ENCODE peak calls at places on chromosome 18, in nine cellular contexts. I is body of pancreas; Y is stimulated activated naive CD4-positive, alpha-beta T cell; B is Right ventricle myocardium inferior; A is activated CD8-positive, alpha-beta memory T cell treated with anti-CD3 and anti-CD28 coated beads for 24 hours; P is stimulated activated CD8-positive, alpha-beta memory T cell treated with anti-CD3 and anti-CD28 coated beads, Interleukin-12 subunit alpha, Interleukin-12 subunit beta, amount 100 ng/mL, for 1 hour; O is astrocyte of the spinal cord; X is fibroblast of lung; Z is T-helper 1 cell. S is an unnamed sample.
A peak's percentile ranks its signal among the peaks of the same experiment; 100 is the strongest.

GRCh38 chr18:49582579-49582978 is 20.7 kb downstream of the LIPG start:
- DNase-seq in P (no peak), Z (no peak), Y (no peak), I (no peak), B (no peak), O (no peak), A (no peak), X (peak; percentile 85), S (no peak)

GRCh38 chr18:12842459-12843380 is 41.3 kb downstream of the PTPN2 start:
- DNase-seq in A (no peak), I (no peak), Y (no peak), X (no peak), B (no peak), Z (no peak), P (no peak), O (no peak), S (no peak)

GRCh38 chr18:8319798-8320477 is 289.3 kb upstream of the RAB12 start:
- DNase-seq in P (no peak), Z (no peak), X (no peak), O (no peak), I (no peak), B (no peak), Y (no peak), A (no peak), S (no peak)

GRCh38 chr18:75441921-75442320 is 14.4 kb upstream of the SMIM21 start:
- DNase-seq in Z (no peak), Y (no peak), X (no peak), I (no peak), B (no peak), A (no peak), P (no peak), O (peak; percentile 45), S (no peak)

GRCh38 chr18:79234438-79234837 is 161.3 kb upstream of the NFATC1 start:
- DNase-seq in I (no peak), B (no peak), Z (no peak), X (no peak), Y (no peak), A (no peak), P (no peak), O (no peak), S (no peak)

GRCh38 chr18:31206064-31206463 is 43.4 kb upstream of the DSC1 start:
- DNase-seq in O (no peak), A (no peak), Y (no peak), B (no peak), X (no peak), P (no peak), Z (no peak), I (no peak), S (no peak)

GRCh38 chr18:10490401-10491289 is 35.2 kb upstream of the NAPG start:
- DNase-seq in Y (peak; percentile 46), B (no peak), P (peak; percentile 5), I (peak; percentile 53), O (no peak), X (no peak), A (peak; percentile 73), Z (peak; percentile 32), S (no peak)

GRCh38 chr18:47929681-47930085 is 776 bp downstream of the SMAD2 start:
- DNase-seq in P (no peak), X (peak; percentile 61), B (no peak), A (no peak), Z (no peak), O (no peak), I (no peak), Y (no peak), S (peak; percentile 22)

GRCh38 chr18:23716966-23717365 is 27.7 kb downstream of the LAMA3 start:
- DNase-seq in A (no peak), O (no peak), Y (no peak), P (no peak), X (no peak), B (no peak), I (no peak), Z (no peak), S (no peak)

GRCh38 chr18:26745288-26745975 is 120.1 kb downstream of the AQP4 start:
- DNase-seq in X (no peak), P (no peak), B (no peak), O (no peak), I (peak; percentile 34), Z (no peak), A (no peak), Y (no peak), S (no peak)

GRCh38 chr18:77062518-77063003 is 70.0 kb downstream of the MBP start:
- DNase-seq in I (no peak), A (peak; percentile 72), P (no peak), X (peak; percentile 74), Z (peak; percentile 70), Y (peak; percentile 89), B (no peak), O (peak; percentile 87), S (peak; percentile 98)

GRCh38 chr18:21168880-21169279 is 57.3 kb upstream of the ROCK1 start:
- DNase-seq in P (no peak), B (no peak), O (no peak), I (no peak), A (no peak), Z (no peak), X (no peak), Y (no peak), S (no peak)

GRCh38 chr18:10659000-10659399 is 133.2 kb downstream of the NAPG start:
- DNase-seq in X (peak; percentile 9), O (no peak), P (no peak), Z (no peak), Y (no peak), B (no peak), I (no peak), A (no peak), S (no peak)

GRCh38 chr18:5066380-5066977 is 130.6 kb downstream of the AKAIN1 start:
- DNase-seq in Z (no peak), B (no peak), I (peak; percentile 51), P (no peak), A (no peak), X (no peak), O (no peak), Y (no peak), S (no peak)

GRCh38 chr18:71038196-71038595 is 749.4 kb downstream of the SOCS6 start:
- DNase-seq in Z (no peak), A (no peak), X (no peak), Y (no peak), P (no peak), O (no peak), B (no peak), I (no peak), S (no peak)

GRCh38 chr18:32848836-32849235 is 76.0 kb upstream of the KLHL14 start:
- DNase-seq in O (peak; percentile 66), I (no peak), A (no peak), B (no peak), P (no peak), Z (no peak), Y (no peak), X (no peak), S (no peak)

GRCh38 chr18:11405804-11406203 is 203.6 kb upstream of the SLC35G4 start:
- DNase-seq in Y (no peak), Z (no peak), I (no peak), B (no peak), A (no peak), O (no peak), X (no peak), P (no peak), S (no peak)

GRCh38 chr18:59061914-59062642 is 77.6 kb upstream of the SEC11C start:
- DNase-seq in B (no peak), P (no peak), A (no peak), Y (no peak), Z (no peak), I (no peak), O (no peak), X (no peak), S (no peak)

GRCh38 chr18:30486856-30487255 is 555.7 kb downstream of the DSC3 start:
- DNase-seq in X (peak; percentile 42), I (no peak), Y (no peak), Z (no peak), B (no peak), P (no peak), A (no peak), O (peak; percentile 84), S (no peak)

GRCh38 chr18:48798334-48799197 is 152.2 kb downstream of the SMAD7 start:
- DNase-seq in I (peak; percentile 3), P (no peak), Z (no peak), B (no peak), X (no peak), Y (no peak), O (no peak), A (peak; percentile 50), S (no peak)

GRCh38 chr18:80104364-80104779 is 4.7 kb upstream of the ADNP2 start:
- DNase-seq in A (no peak), I (no peak), O (no peak), Z (no peak), B (no peak), P (no peak), Y (no peak), X (no peak), S (no peak)

GRCh38 chr18:9792565-9793226 is 84.6 kb downstream of the RAB31 start:
- DNase-seq in Z (no peak), P (no peak), I (no peak), A (peak; percentile 57), B (no peak), O (no peak), X (no peak), Y (no peak), S (no peak)

GRCh38 chr18:34117319-34117718 is 107.4 kb downstream of the NOL4 start:
- DNase-seq in A (no peak), O (no peak), Y (no peak), X (no peak), P (no peak), B (no peak), Z (no peak), I (no peak), S (no peak)

GRCh38 chr18:24014062-24014985 is at the start of gene TTC39C:
- DNase-seq in A (peak; percentile 94), I (peak; percentile 75), Z (peak; percentile 71), Y (peak; percentile 59), P (peak; percentile 68), X (peak; percentile 66), O (peak; percentile 68), B (peak; percentile 92), S (peak; percentile 49)

GRCh38 chr18:48264508-48264907 is 144.7 kb downstream of the ZBTB7C start:
- DNase-seq in X (no peak), P (no peak), A (no peak), O (no peak), Y (no peak), B (no peak), Z (no peak), I (no peak), S (no peak)

GRCh38 chr18:3985030-3985429 is 470.1 kb downstream of the DLGAP1 start:
- DNase-seq in O (peak; percentile 18), A (no peak), P (no peak), B (no peak), I (no peak), Z (no peak), X (peak; percentile 34), Y (no peak), S (no peak)

GRCh38 chr18:50297621-50298442 is 10.3 kb upstream of the CXXC1 start:
- DNase-seq in X (peak; percentile 81), A (peak; percentile 84), Z (peak; percentile 64), B (peak; percentile 86), P (peak; percentile 53), I (peak; percentile 87), Y (peak; percentile 50), O (peak; percentile 73), S (peak; percentile 79)

GRCh38 chr18:42174909-42175308 is 219.9 kb downstream of the PIK3C3 start:
- DNase-seq in X (no peak), O (peak; percentile 41), P (no peak), B (no peak), Z (no peak), A (no peak), I (no peak), Y (no peak), S (peak; percentile 37)

GRCh38 chr18:70415823-70416488 is 127.1 kb downstream of the SOCS6 start:
- DNase-seq in A (no peak), P (no peak), Z (no peak), B (no peak), Y (no peak), O (no peak), I (no peak), X (no peak), S (no peak)

GRCh38 chr18:7577706-7578105 is 10.6 kb downstream of the PTPRM start:
- DNase-seq in O (peak; percentile 77), Z (no peak), I (no peak), P (no peak), A (no peak), B (no peak), Y (no peak), X (peak; percentile 5), S (peak; percentile 91)

GRCh38 chr18:49521251-49521650 is 34.2 kb upstream of the C18orf32 start:
- DNase-seq in Y (no peak), X (no peak), O (no peak), I (no peak), A (no peak), B (no peak), P (no peak), Z (no peak), S (no peak)